ENCODE peak calls at places on chromosomes 2 and 18, in four cellular contexts. N is cardiac muscle cell, O is left lung, E is HAP-1. P is an unnamed sample. For H3K9me3 and H3K27me3, the result is how much of the 10 kb centered on the place peaks cover.

GRCh38 chr2:11163439-11164317 is 8.4 kb downstream of the SLC66A3 start:
- DNase-seq in N (no peak), O (no peak), E (no peak), P (no peak)

GRCh38 chr2:235576337-235576910 is 82.6 kb downstream of the AGAP1 start:
- DNase-seq in N (no peak), O (no peak), E (no peak), P (no peak)

GRCh38 chr18:29226201-29226600 is 1049.3 kb upstream of the CDH2 start:
- DNase-seq in N (no peak), O (no peak), E (no peak), P (no peak)

GRCh38 chr2:158121252-158121651 is 19.6 kb downstream of the UPP2 start:
- DNase-seq in N (no peak), O (no peak), E (no peak), P (no peak)

GRCh38 chr2:29033172-29033571 is 41.2 kb downstream of the PCARE start:
- DNase-seq in N (no peak), O (no peak), E (peak), P (peak)

GRCh38 chr2:222318712-222319575 is 20.1 kb upstream of the PAX3 start:
- DNase-seq in N (peak), O (peak), E (peak), P (peak)

GRCh38 chr2:41445865-41446264 is 602.0 kb upstream of the PKDCC start:
- DNase-seq in N (no peak), O (no peak), E (no peak), P (no peak)

GRCh38 chr2:167240671-167241070 is 352.4 kb downstream of the XIRP2 start:
- DNase-seq in N (no peak), O (no peak), E (no peak), P (no peak)

GRCh38 chr2:88668862-88669261 is 22.6 kb upstream of the RPIA start:
- DNase-seq in N (no peak), O (no peak), E (no peak), P (no peak)

GRCh38 chr2:235981629-235982028 is 186.6 kb downstream of the GBX2 start:
- DNase-seq in N (peak), O (no peak), E (no peak), P (no peak)

GRCh38 chr2:161115605-161116097 is 44.6 kb upstream of the TANK start:
- DNase-seq in N (no peak), O (no peak), E (no peak), P (no peak)

GRCh38 chr18:55486936-55487335 is 101.1 kb downstream of the TCF4 start:
- DNase-seq in N (no peak), O (no peak), E (no peak), P (no peak)

GRCh38 chr2:191144217-191144616 is 6.6 kb downstream of the STAT4 start:
- DNase-seq in N (no peak), O (no peak), E (no peak), P (no peak)

GRCh38 chr18:46718501-46719341 is 38.1 kb downstream of the ST8SIA5 start:
- DNase-seq in N (no peak), O (no peak), E (no peak), P (peak)

GRCh38 chr18:62880034-62880433 is 164.7 kb downstream of the PHLPP1 start:
- DNase-seq in N (no peak), O (no peak), E (no peak), P (no peak)

GRCh38 chr18:52288403-52289004 is 51.5 kb upstream of the DCC start:
- DNase-seq in N (peak), O (peak), E (peak), P (no peak)

GRCh38 chr2:120863661-120864320 is 128.1 kb downstream of the GLI2 start:
- DNase-seq in N (no peak), O (peak), E (no peak), P (peak)

GRCh38 chr2:65595641-65596040 is 163.2 kb upstream of the SPRED2 start:
- DNase-seq in N (no peak), O (no peak), E (no peak), P (peak)

GRCh38 chr2:146893500-146894041 is 951.3 kb upstream of the ACVR2A start:
- DNase-seq in N (no peak), O (no peak), E (no peak), P (no peak)

GRCh38 chr2:3575534-3576324 is 669 bp downstream of the RPS7 start:
- DNase-seq in N (peak), O (peak), E (peak), P (no peak)

GRCh38 chr18:55106466-55106865 is 147.2 kb upstream of the CCDC68 start:
- DNase-seq in N (no peak), O (no peak), E (no peak), P (no peak)

GRCh38 chr2:37825586-37825985 is 99.5 kb upstream of the RMDN2 start:
- DNase-seq in N (no peak), O (no peak), E (no peak), P (no peak)

GRCh38 chr2:40844353-40845277 is 392.7 kb upstream of the SLC8A1 start:
- DNase-seq in N (peak), O (no peak), E (peak), P (no peak)

GRCh38 chr18:68676913-68677312 is 38.0 kb downstream of the TMX3 start:
- DNase-seq in N (no peak), O (no peak), E (no peak), P (no peak)

GRCh38 chr2:202604699-202605098 is 30.1 kb upstream of the FAM117B start:
- DNase-seq in N (no peak), O (no peak), E (no peak), P (no peak)

GRCh38 chr2:25548587-25548986 is 124.8 kb downstream of the DTNB start:
- DNase-seq in N (no peak), O (no peak), E (no peak), P (no peak)

GRCh38 chr2:229849073-229849472 is 72.7 kb downstream of the TRIP12 start:
- DNase-seq in N (no peak), O (no peak), E (no peak), P (no peak)

GRCh38 chr2:44559108-44559507 is 197.4 kb downstream of the CAMKMT start:
- DNase-seq in N (no peak), O (no peak), E (no peak), P (no peak)

GRCh38 chr2:181036848-181037603 is 56.6 kb downstream of the UBE2E3 start:
- DNase-seq in N (no peak), O (no peak), E (no peak), P (peak)

GRCh38 chr2:238097988-238098853 is 1.9 kb upstream of the ESPNL start:
- DNase-seq in N (peak), O (peak), E (peak), P (peak)
- H3K4me3 ChIP-seq in N (no peak), O (no peak), E (no peak), P (no peak)

DNA sequence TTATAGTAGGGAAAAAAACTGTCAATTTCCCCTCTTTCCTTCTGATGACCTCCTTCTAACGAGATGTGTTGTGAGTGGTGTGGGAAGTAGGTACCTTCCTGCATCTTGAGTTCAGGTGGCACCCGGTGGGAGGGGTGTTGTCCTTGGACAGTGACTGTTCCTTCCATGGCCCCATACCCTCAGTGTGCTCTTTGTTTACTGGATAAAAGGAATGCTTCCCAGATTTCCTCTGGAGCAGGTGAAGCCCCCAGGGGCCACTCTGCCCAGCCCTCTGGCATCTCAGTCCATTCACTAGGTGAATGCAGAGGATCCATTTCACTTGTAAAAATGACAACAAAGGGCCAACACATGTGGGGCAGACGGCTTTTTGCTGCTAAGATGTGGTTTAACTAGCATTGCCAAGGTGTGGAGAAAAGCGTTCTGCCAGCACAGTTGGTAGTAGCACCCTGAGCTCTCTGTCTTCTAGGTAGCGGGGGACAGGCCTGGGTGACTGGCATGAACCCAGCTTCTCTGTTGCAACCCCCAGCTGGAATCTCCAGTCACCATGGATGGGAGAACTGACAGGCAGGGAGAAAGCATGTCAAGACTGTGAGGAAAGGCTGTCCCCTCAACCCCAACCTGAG is 6.9 kb downstream of the GDF7 start:
- DNase-seq in N (no peak), O (no peak), E (no peak), P (no peak)
- H3K9me3 ChIP-seq in N (under half), O (under half), E (under half), P (under half)

GRCh38 chr18:35524236-35524635 is 26.5 kb upstream of the INO80C start:
- DNase-seq in N (no peak), O (no peak), E (no peak), P (no peak)
- H3K27me3 ChIP-seq in N (under half), O (under half), E (under half), P (under half)

DNA sequence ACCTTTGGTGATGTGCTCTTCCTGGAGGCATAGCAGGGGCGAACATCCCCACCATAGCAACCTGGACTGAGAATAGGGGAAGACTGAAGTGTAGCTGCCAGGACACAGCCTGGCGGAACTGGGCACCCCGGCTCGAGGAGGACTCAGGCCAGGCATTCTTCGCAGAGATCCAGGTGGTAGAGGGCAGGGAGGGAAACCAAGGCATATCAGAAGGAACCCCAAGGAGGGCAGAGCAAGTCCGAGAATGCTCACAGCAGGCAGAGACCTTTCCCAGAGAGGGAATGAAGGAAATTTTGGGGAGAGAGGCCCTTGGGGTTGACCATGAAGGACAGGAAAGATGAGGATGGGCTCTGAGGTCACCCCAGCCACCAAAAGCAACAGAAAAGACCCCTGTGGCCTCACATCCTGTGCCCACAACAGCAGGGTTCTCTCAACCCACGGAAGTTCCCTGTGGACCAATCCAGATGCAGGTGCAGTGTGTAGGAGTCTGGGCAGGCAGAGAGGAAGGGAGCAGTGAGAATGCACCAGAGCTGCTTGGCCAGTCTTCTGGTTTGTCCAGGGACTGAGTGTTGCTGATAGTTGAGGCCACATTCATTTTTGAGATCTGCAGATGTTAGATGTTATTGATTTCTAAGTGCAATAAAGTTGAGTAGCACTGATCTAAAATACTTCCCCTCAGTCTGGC is 136.9 kb downstream of the PXDN start:
- DNase-seq in N (no peak), O (no peak), E (no peak), P (no peak)
- H3K4me3 ChIP-seq in N (no peak), O (no peak), E (no peak), P (no peak)

P was measured in MG63.